ENCODE peak calls at places on chromosome 3, in eight cellular contexts. One of them, this sample, is unnamed.

GRCh38 chr3:71309342-71309741 is 274.2 kb downstream of the FOXP1 start:
- DNase-seq in Peyer's patch: no peak
- DNase-seq in CD8-positive, alpha-beta T cell: peak
- DNase-seq in suprapubic skin: no peak
- DNase-seq in endodermal cell: no peak
- DNase-seq in body of pancreas: no peak
- DNase-seq in endothelial cell of umbilical vein: no peak
- DNase-seq in small intestine: no peak
- DNase-seq in this sample: no peak

GRCh38 chr3:192916455-192917257 is 1.0 kb downstream of the MB21D2 start:
- DNase-seq in body of pancreas: peak
- DNase-seq in Peyer's patch: peak
- DNase-seq in suprapubic skin: peak
- DNase-seq in small intestine: peak
- DNase-seq in endodermal cell: peak
- DNase-seq in CD8-positive, alpha-beta T cell: no peak
- DNase-seq in endothelial cell of umbilical vein: peak
- DNase-seq in this sample: peak

GRCh38 chr3:187360523-187361060 is 7.6 kb upstream of the RTP4 start:
- DNase-seq in endodermal cell: peak
- DNase-seq in body of pancreas: no peak
- DNase-seq in CD8-positive, alpha-beta T cell: no peak
- DNase-seq in endothelial cell of umbilical vein: no peak
- DNase-seq in suprapubic skin: no peak
- DNase-seq in small intestine: no peak
- DNase-seq in Peyer's patch: no peak
- DNase-seq in this sample: no peak

GRCh38 chr3:114380233-114380645 is 86.4 kb downstream of the TIGIT start:
- DNase-seq in suprapubic skin: peak
- DNase-seq in endothelial cell of umbilical vein: no peak
- DNase-seq in endodermal cell: no peak
- DNase-seq in body of pancreas: peak
- DNase-seq in small intestine: peak
- DNase-seq in CD8-positive, alpha-beta T cell: no peak
- DNase-seq in Peyer's patch: peak
- DNase-seq in this sample: peak

GRCh38 chr3:99637381-99638111 is 848 bp upstream of the COL8A1 start:
- DNase-seq in suprapubic skin: no peak
- DNase-seq in CD8-positive, alpha-beta T cell: no peak
- DNase-seq in Peyer's patch: no peak
- DNase-seq in small intestine: no peak
- DNase-seq in endodermal cell: peak
- DNase-seq in body of pancreas: peak
- DNase-seq in endothelial cell of umbilical vein: peak
- DNase-seq in this sample: no peak

GRCh38 chr3:128362026-128362965 is 104.4 kb downstream of the DNAJB8 start:
- DNase-seq in body of pancreas: peak
- DNase-seq in endothelial cell of umbilical vein: no peak
- DNase-seq in CD8-positive, alpha-beta T cell: no peak
- DNase-seq in endodermal cell: no peak
- DNase-seq in suprapubic skin: no peak
- DNase-seq in Peyer's patch: no peak
- DNase-seq in small intestine: no peak
- DNase-seq in this sample: peak

GRCh38 chr3:23956701-23957100 is 11.6 kb downstream of the NR1D2 start:
- DNase-seq in Peyer's patch: no peak
- DNase-seq in endothelial cell of umbilical vein: no peak
- DNase-seq in suprapubic skin: no peak
- DNase-seq in CD8-positive, alpha-beta T cell: no peak
- DNase-seq in small intestine: no peak
- DNase-seq in body of pancreas: no peak
- DNase-seq in endodermal cell: no peak
- DNase-seq in this sample: no peak

GRCh38 chr3:10888523-10889081 is 72.6 kb downstream of the SLC6A11 start:
- DNase-seq in suprapubic skin: no peak
- DNase-seq in body of pancreas: no peak
- DNase-seq in CD8-positive, alpha-beta T cell: no peak
- DNase-seq in endodermal cell: no peak
- DNase-seq in Peyer's patch: no peak
- DNase-seq in endothelial cell of umbilical vein: no peak
- DNase-seq in small intestine: no peak
- DNase-seq in this sample: no peak

GRCh38 chr3:33915796-33916589 is 117.6 kb downstream of the PDCD6IP start:
- DNase-seq in endothelial cell of umbilical vein: no peak
- DNase-seq in small intestine: no peak
- DNase-seq in CD8-positive, alpha-beta T cell: no peak
- DNase-seq in Peyer's patch: no peak
- DNase-seq in endodermal cell: peak
- DNase-seq in body of pancreas: no peak
- DNase-seq in suprapubic skin: no peak
- DNase-seq in this sample: no peak

GRCh38 chr3:42773409-42773751 is 327 bp upstream of the CCDC13 start:
- DNase-seq in body of pancreas: no peak
- DNase-seq in small intestine: no peak
- DNase-seq in Peyer's patch: no peak
- DNase-seq in suprapubic skin: no peak
- DNase-seq in endothelial cell of umbilical vein: no peak
- DNase-seq in endodermal cell: no peak
- DNase-seq in CD8-positive, alpha-beta T cell: no peak
- DNase-seq in this sample: no peak

GRCh38 chr3:278300-279064 is 81.9 kb downstream of the CHL1 start:
- DNase-seq in endodermal cell: no peak
- DNase-seq in body of pancreas: no peak
- DNase-seq in endothelial cell of umbilical vein: no peak
- DNase-seq in CD8-positive, alpha-beta T cell: no peak
- DNase-seq in small intestine: no peak
- DNase-seq in Peyer's patch: no peak
- DNase-seq in suprapubic skin: no peak
- DNase-seq in this sample: no peak

GRCh38 chr3:182485306-182485705 is 308.0 kb upstream of the ATP11B start:
- DNase-seq in suprapubic skin: no peak
- DNase-seq in endodermal cell: no peak
- DNase-seq in Peyer's patch: no peak
- DNase-seq in body of pancreas: no peak
- DNase-seq in CD8-positive, alpha-beta T cell: no peak
- DNase-seq in small intestine: no peak
- DNase-seq in endothelial cell of umbilical vein: no peak
- DNase-seq in this sample: no peak

GRCh38 chr3:11510001-11510760 is 133.5 kb downstream of the VGLL4 start:
- DNase-seq in small intestine: no peak
- DNase-seq in Peyer's patch: no peak
- DNase-seq in body of pancreas: no peak
- DNase-seq in CD8-positive, alpha-beta T cell: no peak
- DNase-seq in endodermal cell: no peak
- DNase-seq in endothelial cell of umbilical vein: no peak
- DNase-seq in suprapubic skin: no peak
- DNase-seq in this sample: no peak

GRCh38 chr3:48663489-48664312 is 1.0 kb upstream of the CELSR3 start:
- DNase-seq in endothelial cell of umbilical vein: peak
- DNase-seq in endodermal cell: peak
- DNase-seq in small intestine: peak
- DNase-seq in suprapubic skin: peak
- DNase-seq in body of pancreas: peak
- DNase-seq in Peyer's patch: peak
- DNase-seq in CD8-positive, alpha-beta T cell: peak
- DNase-seq in this sample: peak

GRCh38 chr3:48662753-48663488 is at the start of gene CELSR3:
- DNase-seq in body of pancreas: peak
- DNase-seq in endothelial cell of umbilical vein: peak
- DNase-seq in endodermal cell: peak
- DNase-seq in small intestine: peak
- DNase-seq in CD8-positive, alpha-beta T cell: peak
- DNase-seq in Peyer's patch: peak
- DNase-seq in suprapubic skin: no peak
- DNase-seq in this sample: peak

GRCh38 chr3:48664313-48664644 is 1.6 kb upstream of the CELSR3 start:
- DNase-seq in endodermal cell: no peak
- DNase-seq in Peyer's patch: no peak
- DNase-seq in body of pancreas: no peak
- DNase-seq in endothelial cell of umbilical vein: no peak
- DNase-seq in small intestine: no peak
- DNase-seq in CD8-positive, alpha-beta T cell: no peak
- DNase-seq in suprapubic skin: no peak
- DNase-seq in this sample: no peak

GRCh38 chr3:48662140-48662752 is 440 bp downstream of the CELSR3 start:
- DNase-seq in Peyer's patch: no peak
- DNase-seq in small intestine: no peak
- DNase-seq in endothelial cell of umbilical vein: no peak
- DNase-seq in endodermal cell: peak
- DNase-seq in CD8-positive, alpha-beta T cell: no peak
- DNase-seq in body of pancreas: no peak
- DNase-seq in suprapubic skin: no peak
- DNase-seq in this sample: no peak

GRCh38 chr3:48664929-48665328 is 2.2 kb upstream of the CELSR3 start:
- DNase-seq in body of pancreas: no peak
- DNase-seq in endodermal cell: no peak
- DNase-seq in suprapubic skin: no peak
- DNase-seq in CD8-positive, alpha-beta T cell: no peak
- DNase-seq in endothelial cell of umbilical vein: no peak
- DNase-seq in Peyer's patch: no peak
- DNase-seq in small intestine: no peak
- DNase-seq in this sample: no peak
- H3K4me3 ChIP-seq in body of pancreas: no peak
- H3K4me3 ChIP-seq in endodermal cell: no peak
- H3K4me3 ChIP-seq in suprapubic skin: no peak
- H3K4me3 ChIP-seq in CD8-positive, alpha-beta T cell: no peak
- H3K4me3 ChIP-seq in endothelial cell of umbilical vein: no peak
- H3K4me3 ChIP-seq in Peyer's patch: no peak
- H3K4me3 ChIP-seq in small intestine: no peak
- H3K4me3 ChIP-seq in this sample: no peak

DNA sequence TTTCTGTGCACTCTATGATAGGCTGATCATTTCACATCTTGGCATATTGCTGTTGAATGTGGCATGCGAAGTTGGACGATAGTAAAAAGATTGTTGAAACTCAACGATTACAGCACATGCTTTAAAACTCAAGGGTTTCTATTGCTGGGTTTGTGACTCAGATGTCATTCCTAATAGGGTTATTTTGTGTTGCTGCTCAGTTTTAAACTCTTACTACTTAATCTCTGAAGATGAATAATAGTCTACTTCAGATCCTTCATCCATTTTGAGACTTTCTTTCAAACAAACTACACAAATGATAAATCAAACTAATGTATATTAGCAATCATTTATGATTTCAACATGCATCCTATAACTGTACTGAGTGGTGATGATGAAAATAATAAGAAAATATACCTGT is 71.3 kb upstream of the MBNL1 start:
- DNase-seq in endodermal cell: no peak
- DNase-seq in CD8-positive, alpha-beta T cell: no peak
- DNase-seq in small intestine: no peak
- DNase-seq in Peyer's patch: no peak
- DNase-seq in body of pancreas: no peak
- DNase-seq in suprapubic skin: no peak
- DNase-seq in endothelial cell of umbilical vein: no peak
- DNase-seq in this sample: no peak
- H3K27ac ChIP-seq in endodermal cell: no peak
- H3K27ac ChIP-seq in CD8-positive, alpha-beta T cell: peak
- H3K27ac ChIP-seq in small intestine: peak
- H3K27ac ChIP-seq in Peyer's patch: peak
- H3K27ac ChIP-seq in body of pancreas: no peak
- H3K27ac ChIP-seq in suprapubic skin: peak
- H3K27ac ChIP-seq in endothelial cell of umbilical vein: no peak
- H3K27ac ChIP-seq in this sample: no peak

GRCh38 chr3:146165370-146165769 is 4.4 kb upstream of the PLOD2 start:
- DNase-seq in small intestine: no peak
- DNase-seq in body of pancreas: no peak
- DNase-seq in suprapubic skin: no peak
- DNase-seq in Peyer's patch: no peak
- DNase-seq in endodermal cell: no peak
- DNase-seq in endothelial cell of umbilical vein: no peak
- DNase-seq in CD8-positive, alpha-beta T cell: no peak
- DNase-seq in this sample: no peak
- H3K4me3 ChIP-seq in small intestine: no peak
- H3K4me3 ChIP-seq in body of pancreas: no peak
- H3K4me3 ChIP-seq in suprapubic skin: no peak
- H3K4me3 ChIP-seq in Peyer's patch: no peak
- H3K4me3 ChIP-seq in endodermal cell: no peak
- H3K4me3 ChIP-seq in endothelial cell of umbilical vein: no peak
- H3K4me3 ChIP-seq in CD8-positive, alpha-beta T cell: no peak
- H3K4me3 ChIP-seq in this sample: no peak

DNA sequence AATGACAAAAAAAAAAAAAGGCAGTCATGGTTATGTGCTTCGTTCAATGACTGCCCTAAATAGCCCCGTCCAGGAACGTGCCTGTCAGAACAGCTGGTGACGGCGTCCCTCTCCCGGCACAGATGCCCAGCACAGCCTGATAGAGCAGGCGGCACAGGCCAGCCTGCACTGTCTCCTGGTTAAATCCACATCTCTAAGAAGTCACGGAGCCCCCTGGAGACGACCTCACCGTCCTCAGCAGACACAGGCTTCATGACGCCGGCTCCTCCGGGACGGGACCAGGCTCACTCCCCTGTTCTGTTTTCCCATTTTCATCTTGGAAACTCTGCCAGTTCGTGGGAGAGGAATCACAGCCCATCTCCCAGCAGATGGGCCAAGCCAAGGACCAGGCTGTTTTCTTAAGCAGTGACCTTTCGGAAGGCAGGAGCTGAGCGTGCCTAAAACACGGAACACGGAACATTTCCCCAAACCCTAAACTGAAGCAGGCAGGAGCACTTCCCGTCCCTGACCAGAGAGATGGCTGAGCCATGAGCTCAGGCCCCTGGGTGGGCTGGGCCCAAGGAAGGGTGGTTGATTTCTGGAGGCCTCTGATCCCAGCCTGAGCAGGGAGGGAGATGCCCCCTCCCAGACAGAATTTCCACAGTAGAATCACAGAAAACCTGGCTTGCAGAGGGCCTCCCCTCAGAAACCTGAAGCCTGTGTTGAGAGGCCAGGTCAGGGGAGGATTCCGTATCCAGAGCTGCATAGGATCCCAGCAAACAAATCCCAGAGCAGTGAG is 35.9 kb downstream of the ADCY5 start:
- DNase-seq in body of pancreas: no peak
- DNase-seq in small intestine: no peak
- DNase-seq in suprapubic skin: no peak
- DNase-seq in endothelial cell of umbilical vein: no peak
- DNase-seq in Peyer's patch: no peak
- DNase-seq in CD8-positive, alpha-beta T cell: no peak
- DNase-seq in endodermal cell: no peak
- DNase-seq in this sample: no peak
- H3K27ac ChIP-seq in body of pancreas: no peak
- H3K27ac ChIP-seq in small intestine: peak
- H3K27ac ChIP-seq in suprapubic skin: peak
- H3K27ac ChIP-seq in endothelial cell of umbilical vein: no peak
- H3K27ac ChIP-seq in Peyer's patch: peak
- H3K27ac ChIP-seq in CD8-positive, alpha-beta T cell: no peak
- H3K27ac ChIP-seq in endodermal cell: no peak
- H3K27ac ChIP-seq in this sample: peak

DNA sequence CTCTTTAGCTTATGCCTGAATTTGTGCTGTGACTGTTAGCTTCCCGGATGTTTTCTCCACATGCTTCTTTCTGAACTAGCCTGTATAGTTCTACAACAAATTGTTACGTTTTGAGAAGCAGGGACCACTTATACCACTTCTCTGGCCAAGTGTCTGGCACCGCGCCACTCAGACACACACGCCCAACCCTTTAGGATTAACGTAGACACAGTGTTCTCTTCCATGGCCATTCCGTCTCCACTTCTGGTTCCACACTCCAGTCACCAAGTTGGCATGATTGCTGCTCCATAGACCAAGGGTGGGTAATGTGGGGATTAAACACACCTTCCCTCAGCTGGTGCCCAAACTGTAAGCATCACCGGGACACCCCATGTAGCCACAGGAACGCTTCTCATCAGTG is 751 bp upstream of the TMEM108 start:
- DNase-seq in body of pancreas: peak
- DNase-seq in Peyer's patch: no peak
- DNase-seq in CD8-positive, alpha-beta T cell: no peak
- DNase-seq in suprapubic skin: no peak
- DNase-seq in endodermal cell: no peak
- DNase-seq in endothelial cell of umbilical vein: no peak
- DNase-seq in small intestine: no peak
- DNase-seq in this sample: no peak
- H3K4me3 ChIP-seq in body of pancreas: no peak
- H3K4me3 ChIP-seq in Peyer's patch: peak
- H3K4me3 ChIP-seq in CD8-positive, alpha-beta T cell: no peak
- H3K4me3 ChIP-seq in suprapubic skin: peak
- H3K4me3 ChIP-seq in endodermal cell: peak
- H3K4me3 ChIP-seq in endothelial cell of umbilical vein: no peak
- H3K4me3 ChIP-seq in small intestine: no peak
- H3K4me3 ChIP-seq in this sample: no peak

This sample was measured in prostate gland.